ENCODE peak calls at places on chromosomes 16 and 17, in eight cellular contexts. One of them, this sample, is unnamed. For H3K4me1 and H3K9me3, the result is how much of the 10 kb centered on the place peaks cover.

GRCh38 chr16:84751241-84751640 is 51.4 kb downstream of the USP10 start:
- DNase-seq in transverse colon: peak
- DNase-seq in IMR-90: no peak
- DNase-seq in uterus: no peak
- DNase-seq in prostate gland: no peak
- DNase-seq in tibial artery: no peak
- DNase-seq in hepatocyte: no peak
- DNase-seq in A549: no peak
- DNase-seq in this sample: no peak

GRCh38 chr16:24681793-24682192 is 47.7 kb upstream of the TNRC6A start:
- DNase-seq in transverse colon: no peak
- DNase-seq in IMR-90: peak
- DNase-seq in uterus: no peak
- DNase-seq in prostate gland: no peak
- DNase-seq in tibial artery: no peak
- DNase-seq in hepatocyte: no peak
- DNase-seq in A549: peak
- DNase-seq in this sample: no peak

GRCh38 chr17:2649191-2649590 is 55.7 kb downstream of the PAFAH1B1 start:
- DNase-seq in transverse colon: no peak
- DNase-seq in IMR-90: no peak
- DNase-seq in uterus: no peak
- DNase-seq in prostate gland: no peak
- DNase-seq in tibial artery: no peak
- DNase-seq in hepatocyte: no peak
- DNase-seq in A549: no peak
- DNase-seq in this sample: no peak

GRCh38 chr16:80576343-80576912 is 35.6 kb downstream of the DYNLRB2 start:
- DNase-seq in transverse colon: no peak
- DNase-seq in IMR-90: no peak
- DNase-seq in uterus: no peak
- DNase-seq in prostate gland: no peak
- DNase-seq in tibial artery: no peak
- DNase-seq in hepatocyte: no peak
- DNase-seq in A549: no peak
- DNase-seq in this sample: no peak

GRCh38 chr16:20485408-20485807 is 34.1 kb downstream of the ACSM2A start:
- DNase-seq in transverse colon: no peak
- DNase-seq in IMR-90: no peak
- DNase-seq in uterus: no peak
- DNase-seq in prostate gland: no peak
- DNase-seq in tibial artery: no peak
- DNase-seq in hepatocyte: no peak
- DNase-seq in A549: no peak
- DNase-seq in this sample: no peak

GRCh38 chr17:1945621-1946020 is 79.5 kb downstream of the RTN4RL1 start:
- DNase-seq in transverse colon: no peak
- DNase-seq in IMR-90: no peak
- DNase-seq in uterus: no peak
- DNase-seq in prostate gland: no peak
- DNase-seq in tibial artery: no peak
- DNase-seq in hepatocyte: no peak
- DNase-seq in A549: no peak
- DNase-seq in this sample: no peak

GRCh38 chr16:77191259-77191969 is 424 bp downstream of the MON1B start:
- DNase-seq in transverse colon: peak
- DNase-seq in IMR-90: no peak
- DNase-seq in uterus: peak
- DNase-seq in prostate gland: no peak
- DNase-seq in tibial artery: no peak
- DNase-seq in hepatocyte: peak
- DNase-seq in A549: peak
- DNase-seq in this sample: no peak

GRCh38 chr17:82830249-82830661 is 9.6 kb downstream of the ZNF750 start:
- DNase-seq in transverse colon: no peak
- DNase-seq in IMR-90: peak
- DNase-seq in uterus: peak
- DNase-seq in prostate gland: no peak
- DNase-seq in tibial artery: no peak
- DNase-seq in hepatocyte: no peak
- DNase-seq in A549: no peak
- DNase-seq in this sample: peak

GRCh38 chr16:14268073-14268472 is 197.0 kb downstream of the MRTFB start:
- DNase-seq in transverse colon: no peak
- DNase-seq in IMR-90: no peak
- DNase-seq in uterus: no peak
- DNase-seq in prostate gland: no peak
- DNase-seq in tibial artery: no peak
- DNase-seq in hepatocyte: no peak
- DNase-seq in A549: no peak
- DNase-seq in this sample: no peak

GRCh38 chr16:78490847-78491246 is 391.4 kb downstream of the WWOX start:
- DNase-seq in transverse colon: no peak
- DNase-seq in IMR-90: no peak
- DNase-seq in uterus: no peak
- DNase-seq in prostate gland: no peak
- DNase-seq in tibial artery: no peak
- DNase-seq in hepatocyte: no peak
- DNase-seq in A549: no peak
- DNase-seq in this sample: peak

GRCh38 chr16:82024883-82025282 is 10.2 kb upstream of the HSD17B2 start:
- DNase-seq in transverse colon: no peak
- DNase-seq in IMR-90: no peak
- DNase-seq in uterus: no peak
- DNase-seq in prostate gland: no peak
- DNase-seq in tibial artery: no peak
- DNase-seq in hepatocyte: no peak
- DNase-seq in A549: no peak
- DNase-seq in this sample: no peak

GRCh38 chr17:74631468-74632195 is 8.1 kb upstream of the CD300E start:
- DNase-seq in transverse colon: no peak
- DNase-seq in IMR-90: no peak
- DNase-seq in uterus: no peak
- DNase-seq in prostate gland: no peak
- DNase-seq in tibial artery: peak
- DNase-seq in hepatocyte: peak
- DNase-seq in A549: no peak
- DNase-seq in this sample: no peak

GRCh38 chr16:31215287-31216115 is 1.4 kb downstream of the PYDC1 start:
- DNase-seq in transverse colon: peak
- DNase-seq in IMR-90: peak
- DNase-seq in uterus: peak
- DNase-seq in prostate gland: peak
- DNase-seq in tibial artery: peak
- DNase-seq in hepatocyte: peak
- DNase-seq in A549: peak
- DNase-seq in this sample: peak

GRCh38 chr17:82888583-82889495 is 49.0 kb upstream of the ZNF750 start:
- DNase-seq in transverse colon: no peak
- DNase-seq in IMR-90: no peak
- DNase-seq in uterus: no peak
- DNase-seq in prostate gland: peak
- DNase-seq in tibial artery: no peak
- DNase-seq in hepatocyte: no peak
- DNase-seq in A549: no peak
- DNase-seq in this sample: no peak

GRCh38 chr16:1330260-1330914 is 3.1 kb upstream of the BAIAP3 start:
- DNase-seq in transverse colon: no peak
- DNase-seq in IMR-90: no peak
- DNase-seq in uterus: no peak
- DNase-seq in prostate gland: no peak
- DNase-seq in tibial artery: no peak
- DNase-seq in hepatocyte: no peak
- DNase-seq in A549: peak
- DNase-seq in this sample: no peak

GRCh38 chr16:21708533-21709115 is 44.9 kb downstream of the OTOA start:
- DNase-seq in transverse colon: peak
- DNase-seq in IMR-90: peak
- DNase-seq in uterus: peak
- DNase-seq in prostate gland: peak
- DNase-seq in tibial artery: peak
- DNase-seq in hepatocyte: peak
- DNase-seq in A549: peak
- DNase-seq in this sample: peak

GRCh38 chr16:89185062-89185751 is 13.7 kb downstream of the CDH15 start:
- DNase-seq in transverse colon: no peak
- DNase-seq in IMR-90: no peak
- DNase-seq in uterus: no peak
- DNase-seq in prostate gland: no peak
- DNase-seq in tibial artery: no peak
- DNase-seq in hepatocyte: no peak
- DNase-seq in A549: no peak
- DNase-seq in this sample: no peak

GRCh38 chr17:6555331-6556120 is 829 bp downstream of the PITPNM3 start:
- DNase-seq in transverse colon: peak
- DNase-seq in IMR-90: peak
- DNase-seq in uterus: no peak
- DNase-seq in prostate gland: peak
- DNase-seq in tibial artery: no peak
- DNase-seq in hepatocyte: peak
- DNase-seq in A549: no peak
- DNase-seq in this sample: no peak

GRCh38 chr16:84751947-84752346 is 52.1 kb downstream of the USP10 start:
- DNase-seq in transverse colon: no peak
- DNase-seq in IMR-90: no peak
- DNase-seq in uterus: no peak
- DNase-seq in prostate gland: no peak
- DNase-seq in tibial artery: no peak
- DNase-seq in hepatocyte: no peak
- DNase-seq in A549: no peak
- DNase-seq in this sample: no peak

GRCh38 chr16:23216658-23217246 is 34.2 kb downstream of the SCNN1G start:
- DNase-seq in transverse colon: no peak
- DNase-seq in IMR-90: no peak
- DNase-seq in uterus: no peak
- DNase-seq in prostate gland: no peak
- DNase-seq in tibial artery: no peak
- DNase-seq in hepatocyte: no peak
- DNase-seq in A549: no peak
- DNase-seq in this sample: no peak

GRCh38 chr17:11144358-11145233 is 96.4 kb upstream of the SHISA6 start:
- DNase-seq in transverse colon: peak
- DNase-seq in IMR-90: no peak
- DNase-seq in uterus: no peak
- DNase-seq in prostate gland: peak
- DNase-seq in tibial artery: no peak
- DNase-seq in hepatocyte: peak
- DNase-seq in A549: peak
- DNase-seq in this sample: no peak

GRCh38 chr16:47043200-47043599 is 69.7 kb upstream of the DNAJA2 start:
- DNase-seq in transverse colon: no peak
- DNase-seq in IMR-90: no peak
- DNase-seq in uterus: no peak
- DNase-seq in prostate gland: no peak
- DNase-seq in tibial artery: no peak
- DNase-seq in hepatocyte: no peak
- DNase-seq in A549: no peak
- DNase-seq in this sample: no peak

GRCh38 chr16:47043970-47044684 is 70.7 kb upstream of the DNAJA2 start:
- DNase-seq in transverse colon: no peak
- DNase-seq in IMR-90: no peak
- DNase-seq in uterus: no peak
- DNase-seq in prostate gland: no peak
- DNase-seq in tibial artery: no peak
- DNase-seq in hepatocyte: no peak
- DNase-seq in A549: no peak
- DNase-seq in this sample: no peak

GRCh38 chr16:47046726-47047602 is 73.5 kb upstream of the DNAJA2 start:
- DNase-seq in transverse colon: no peak
- DNase-seq in IMR-90: no peak
- DNase-seq in uterus: no peak
- DNase-seq in prostate gland: no peak
- DNase-seq in tibial artery: no peak
- DNase-seq in hepatocyte: no peak
- DNase-seq in A549: no peak
- DNase-seq in this sample: no peak

GRCh38 chr16:47045459-47045858 is 72.0 kb upstream of the DNAJA2 start:
- DNase-seq in transverse colon: no peak
- DNase-seq in IMR-90: no peak
- DNase-seq in uterus: no peak
- DNase-seq in prostate gland: no peak
- DNase-seq in tibial artery: no peak
- DNase-seq in hepatocyte: no peak
- DNase-seq in A549: no peak
- DNase-seq in this sample: no peak

DNA sequence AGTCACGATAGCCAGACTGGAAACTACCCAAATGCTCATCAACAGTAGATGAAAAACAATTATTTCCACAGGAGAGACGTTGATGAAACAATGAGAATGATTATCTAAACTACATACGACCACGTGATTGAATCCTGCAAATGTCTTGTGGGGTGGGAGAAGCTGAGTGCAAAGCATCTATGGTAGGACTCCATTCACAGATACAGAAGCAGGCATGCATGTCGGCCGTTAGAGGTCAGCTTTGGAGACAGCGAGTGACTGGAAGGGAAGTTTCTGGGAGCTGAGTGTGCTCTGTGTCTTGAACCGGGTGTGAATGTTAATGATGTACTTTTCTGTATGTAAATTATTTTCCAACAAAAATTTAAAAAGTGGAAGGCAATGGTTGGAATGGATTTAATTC is 71.5 kb upstream of the DNAJA2 start:
- DNase-seq in transverse colon: no peak
- DNase-seq in IMR-90: no peak
- DNase-seq in uterus: no peak
- DNase-seq in prostate gland: no peak
- DNase-seq in tibial artery: no peak
- DNase-seq in hepatocyte: no peak
- DNase-seq in A549: no peak
- DNase-seq in this sample: no peak
- TF ChIP-seq CTCF in transverse colon: no peak
- TF ChIP-seq CTCF in IMR-90: no peak
- TF ChIP-seq CTCF in uterus: no peak
- TF ChIP-seq CTCF in prostate gland: no peak
- TF ChIP-seq CTCF in tibial artery: no peak
- TF ChIP-seq CTCF in hepatocyte: peak
- TF ChIP-seq CTCF in A549: no peak
- TF ChIP-seq CTCF in this sample: no peak

GRCh38 chr17:42453544-42453943 is 5.1 kb upstream of the ATP6V0A1 start:
- DNase-seq in transverse colon: no peak
- DNase-seq in IMR-90: no peak
- DNase-seq in uterus: no peak
- DNase-seq in prostate gland: no peak
- DNase-seq in tibial artery: no peak
- DNase-seq in hepatocyte: no peak
- DNase-seq in A549: no peak
- DNase-seq in this sample: no peak
- H3K4me1 ChIP-seq in transverse colon: under half
- H3K4me1 ChIP-seq in IMR-90: under half
- H3K4me1 ChIP-seq in uterus: under half
- H3K4me1 ChIP-seq in prostate gland: under half
- H3K4me1 ChIP-seq in tibial artery: under half
- H3K4me1 ChIP-seq in hepatocyte: under half
- H3K4me1 ChIP-seq in A549: under half
- H3K4me1 ChIP-seq in this sample: under half

GRCh38 chr16:3220839-3221238 is 14.1 kb downstream of the ZNF200 start:
- DNase-seq in transverse colon: no peak
- DNase-seq in IMR-90: no peak
- DNase-seq in uterus: no peak
- DNase-seq in prostate gland: no peak
- DNase-seq in tibial artery: no peak
- DNase-seq in hepatocyte: no peak
- DNase-seq in A549: no peak
- DNase-seq in this sample: no peak
- H3K9me3 ChIP-seq in transverse colon: under half
- H3K9me3 ChIP-seq in IMR-90: under half
- H3K9me3 ChIP-seq in uterus: under half
- H3K9me3 ChIP-seq in prostate gland: under half
- H3K9me3 ChIP-seq in tibial artery: half or more
- H3K9me3 ChIP-seq in hepatocyte: under half
- H3K9me3 ChIP-seq in A549: half or more
- H3K9me3 ChIP-seq in this sample: under half

GRCh38 chr17:62671553-62671952 is 44.1 kb downstream of the MRC2 start:
- DNase-seq in transverse colon: peak
- DNase-seq in IMR-90: no peak
- DNase-seq in uterus: no peak
- DNase-seq in prostate gland: peak
- DNase-seq in tibial artery: no peak
- DNase-seq in hepatocyte: no peak
- DNase-seq in A549: no peak
- DNase-seq in this sample: no peak
- TF ChIP-seq CTCF in transverse colon: no peak
- TF ChIP-seq CTCF in IMR-90: no peak
- TF ChIP-seq CTCF in uterus: no peak
- TF ChIP-seq CTCF in prostate gland: peak
- TF ChIP-seq CTCF in tibial artery: no peak
- TF ChIP-seq CTCF in hepatocyte: no peak
- TF ChIP-seq CTCF in A549: no peak
- TF ChIP-seq CTCF in this sample: no peak

This sample was measured in gastrocnemius medialis.